ENCODE peak calls at places on chromosomes 2 and 18, in seven cellular contexts. U is mesendoderm; B is heart left ventricle; K is HL-60; G is CD4-positive, CD25-positive, alpha-beta regulatory T cell; S is A549; E is ovary. M is an unnamed sample.

GRCh38 chr2:78992451-78992806 is 33.1 kb upstream of the REG3G start:
- DNase-seq in U (peak; percentile 72), G (no peak), E (no peak), K (peak; percentile 4), B (no peak), S (peak; percentile 11), M (no peak)

GRCh38 chr2:36059684-36060083 is 295.9 kb upstream of the CRIM1 start:
- DNase-seq in S (no peak), U (peak; percentile 59), G (no peak), K (peak; percentile 7), B (no peak), E (no peak), M (no peak)

GRCh38 chr2:24984912-24985311 is 13.2 kb upstream of the DNAJC27 start:
- DNase-seq in E (peak; percentile 63), S (no peak), B (peak; percentile 71), K (no peak), U (peak; percentile 49), G (no peak), M (no peak)

GRCh38 chr2:237702439-237703397 is 75.3 kb downstream of the LRRFIP1 start:
- DNase-seq in B (peak; percentile 70), E (peak; percentile 80), U (peak; percentile 91), G (peak; percentile 42), S (no peak), K (peak; percentile 89), M (peak; percentile 57)

GRCh38 chr2:238596571-238597551 is 170.1 kb downstream of the ASB1 start:
- DNase-seq in E (peak; percentile 64), G (no peak), U (no peak), S (peak; percentile 89), B (peak; percentile 41), K (no peak), M (peak; percentile 85)

GRCh38 chr18:6199777-6200176 is 214.9 kb downstream of the L3MBTL4 start:
- DNase-seq in B (no peak), E (no peak), G (no peak), K (no peak), U (no peak), S (no peak), M (no peak)

GRCh38 chr2:218125626-218126080 is at the start of gene CXCR2:
- DNase-seq in B (no peak), U (peak; percentile 48), G (peak; percentile 19), E (no peak), S (no peak), K (peak; percentile 93), M (no peak)

GRCh38 chr2:239192456-239192855 is 208.4 kb downstream of the HDAC4 start:
- DNase-seq in K (no peak), S (no peak), U (no peak), G (no peak), E (no peak), B (no peak), M (peak; percentile 29)

GRCh38 chr2:241051578-241052487 is 50.3 kb downstream of the MTERF4 start:
- DNase-seq in E (no peak), U (no peak), B (no peak), K (no peak), S (no peak), G (no peak), M (no peak)

GRCh38 chr2:74439373-74440004 is 2.2 kb downstream of the RTKN start:
- DNase-seq in E (no peak), G (no peak), B (no peak), S (no peak), K (no peak), U (no peak), M (no peak)

GRCh38 chr2:74441690-74442482 is at the start of gene RTKN:
- DNase-seq in B (no peak), K (no peak), E (peak; percentile 62), S (no peak), U (peak; percentile 94), G (peak; percentile 48), M (no peak)

GRCh38 chr2:74440005-74440377 is 1.7 kb downstream of the RTKN start:
- DNase-seq in K (no peak), U (no peak), S (no peak), B (peak; percentile 84), E (peak; percentile 65), G (no peak), M (no peak)

GRCh38 chr2:74440378-74441110 is 1.2 kb downstream of the RTKN start:
- DNase-seq in G (peak; percentile 58), E (peak; percentile 86), B (peak; percentile 91), S (peak; percentile 100), U (peak; percentile 96), K (no peak), M (peak; percentile 88)

GRCh38 chr2:74441111-74441689 is 537 bp downstream of the RTKN start:
- DNase-seq in G (no peak), B (no peak), U (no peak), E (no peak), K (no peak), S (no peak), M (no peak)
- H3K27ac ChIP-seq in G (no peak overlapping the region), B (peak overlapping the region; percentile 77), U (peak overlapping the region; percentile 88), E (peak overlapping the region; percentile 72), K (no peak overlapping the region), S (peak overlapping the region; percentile 86), M (no peak overlapping the region)

GRCh38 chr2:38523728-38524437 is 78.8 kb downstream of the HNRNPLL start:
- DNase-seq in G (no peak), E (no peak), U (peak; percentile 55), B (no peak), S (peak; percentile 48), K (no peak), M (no peak)
- H3K4me3 ChIP-seq in G (no peak overlapping the region), E (no peak overlapping the region), U (no peak overlapping the region), B (no peak overlapping the region), S (no peak overlapping the region), K (no peak overlapping the region), M (no peak overlapping the region)

DNA sequence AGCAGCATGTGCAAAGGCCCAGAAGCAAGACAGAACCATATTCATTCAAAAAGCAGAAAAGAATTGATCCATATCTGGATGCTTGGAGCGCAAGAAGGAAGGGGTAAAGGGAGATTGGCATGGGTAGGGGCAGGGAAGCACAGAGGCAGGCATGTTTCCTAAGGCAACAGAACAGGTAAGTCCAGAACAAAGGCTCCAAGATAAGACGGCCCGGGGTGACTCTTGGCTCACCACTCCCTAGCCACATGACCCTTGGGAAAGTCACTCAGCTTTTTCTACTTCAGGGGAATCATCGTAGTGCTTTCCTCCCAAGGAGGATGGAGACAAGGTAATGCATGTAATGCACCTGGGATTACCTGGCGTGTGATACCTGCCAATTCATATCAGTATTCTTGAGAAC is 37.7 kb upstream of the ST3GAL5 start:
- DNase-seq in E (no peak), B (no peak), G (no peak), S (no peak), U (no peak), K (no peak), M (no peak)
- H3K27ac ChIP-seq in E (no peak overlapping the region), B (no peak overlapping the region), G (no peak overlapping the region), S (peak overlapping the region; percentile 69), U (no peak overlapping the region), K (no peak overlapping the region), M (no peak overlapping the region)

DNA sequence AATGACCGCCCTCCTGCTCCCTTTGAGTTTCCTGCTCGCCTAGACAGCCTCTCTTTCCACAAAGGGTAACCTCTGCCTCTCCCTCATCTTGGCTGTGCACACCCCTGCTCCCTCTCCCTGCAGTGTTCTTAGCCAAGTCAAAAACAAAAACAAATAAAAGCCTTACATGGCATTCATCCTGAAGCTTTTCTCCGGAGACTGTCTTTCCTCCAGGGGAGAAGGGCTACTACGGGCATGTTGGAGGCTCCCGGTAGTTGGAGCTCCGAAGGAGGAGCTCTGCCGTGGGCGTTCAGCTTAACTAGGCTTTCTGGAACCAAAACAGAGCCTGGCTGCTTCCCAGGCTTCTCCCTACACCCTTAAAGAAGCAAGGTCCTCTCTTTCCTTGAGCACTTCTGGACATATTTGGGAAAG is 104.2 kb downstream of the TPGS2 start:
- DNase-seq in E (peak; percentile 73), B (no peak), K (no peak), U (no peak), S (no peak), G (no peak), M (no peak)
- H3K4me3 ChIP-seq in E (peak overlapping the region; percentile 15), B (no peak overlapping the region), K (no peak overlapping the region), U (no peak overlapping the region), S (no peak overlapping the region), G (no peak overlapping the region), M (no peak overlapping the region)

DNA sequence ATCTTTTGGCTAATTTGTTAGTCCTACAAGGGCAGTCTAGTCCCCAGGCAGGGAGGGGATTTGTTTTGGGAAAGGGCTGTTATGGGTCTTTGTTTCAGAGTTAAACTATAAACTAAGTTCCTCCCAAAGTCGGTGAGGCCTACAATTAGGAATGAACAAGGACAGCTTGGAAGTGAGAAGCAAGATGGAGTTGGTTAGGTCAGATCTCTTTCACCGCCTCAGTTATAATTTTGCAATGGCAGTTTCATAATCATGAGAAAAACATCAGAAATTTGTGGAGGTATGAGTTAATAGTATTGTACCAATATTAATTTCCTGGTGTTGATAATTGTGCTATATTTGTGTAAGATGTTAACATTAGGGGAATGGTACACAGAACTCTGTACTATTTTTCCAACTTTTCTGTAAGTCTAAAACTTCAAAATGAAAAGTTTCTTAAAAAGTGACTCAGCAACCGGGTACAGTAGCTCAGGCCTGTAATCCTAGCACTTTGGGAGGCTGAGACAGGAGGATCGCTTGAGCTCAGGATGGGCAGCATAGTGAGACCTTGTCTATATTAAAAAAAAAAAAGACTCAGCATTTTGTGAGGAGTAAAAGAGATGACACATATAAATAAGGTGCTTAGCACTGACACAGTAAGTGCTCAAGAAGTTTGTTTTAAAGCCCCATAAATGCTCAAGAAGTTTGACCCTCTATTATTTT is 40.8 kb downstream of the TMEM17 start:
- DNase-seq in K (no peak), U (no peak), S (no peak), E (no peak), G (no peak), B (no peak), M (no peak)
- H3K27ac ChIP-seq in K (no peak overlapping the region), U (no peak overlapping the region), S (no peak overlapping the region), E (no peak overlapping the region), G (no peak overlapping the region), B (no peak overlapping the region), M (no peak overlapping the region)

GRCh38 chr2:1741851-1742250 is 2.5 kb downstream of the PXDN start:
- DNase-seq in G (no peak), U (no peak), E (no peak), K (no peak), S (no peak), B (no peak), M (peak; percentile 24)
- H3K4me3 ChIP-seq in G (no peak overlapping the region), U (no peak overlapping the region), E (no peak overlapping the region), K (no peak overlapping the region), S (no peak overlapping the region), B (no peak overlapping the region), M (peak overlapping the region; percentile 95)

DNA sequence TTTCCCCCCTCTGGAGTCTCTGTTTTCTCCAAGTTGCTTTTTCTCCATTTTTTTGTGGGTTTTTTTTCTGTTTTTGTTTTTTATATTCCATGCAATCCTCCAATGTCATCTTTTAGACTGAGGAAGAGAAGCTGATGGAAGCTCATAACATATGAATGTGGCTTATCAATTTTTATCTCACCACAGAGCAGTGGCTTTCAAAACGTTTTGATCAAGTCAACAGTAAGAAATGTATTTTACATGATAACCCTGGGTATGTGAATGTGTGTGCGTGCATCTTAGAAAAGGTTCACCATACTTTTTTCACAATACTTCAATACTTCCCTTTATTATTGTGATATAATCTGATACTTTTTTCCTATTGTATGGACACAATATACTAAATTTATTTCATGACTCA is 64.6 kb upstream of the CDCA7 start:
- DNase-seq in S (no peak), B (no peak), U (no peak), E (no peak), K (no peak), G (no peak), M (no peak)
- H3K27ac ChIP-seq in S (no peak overlapping the region), B (no peak overlapping the region), U (no peak overlapping the region), E (no peak overlapping the region), K (no peak overlapping the region), G (no peak overlapping the region), M (no peak overlapping the region)

GRCh38 chr2:63613391-63613901 is 24.7 kb downstream of the MDH1 start:
- DNase-seq in E (no peak), B (no peak), U (peak; percentile 93), S (no peak), G (no peak), K (no peak), M (no peak)
- H3K4me3 ChIP-seq in E (no peak overlapping the region), B (no peak overlapping the region), U (no peak overlapping the region), S (no peak overlapping the region), G (no peak overlapping the region), K (no peak overlapping the region), M (no peak overlapping the region)

M was measured in SJSA1.